ENCODE peak calls at places on chromosomes 3 and 15, in six cellular contexts. Z, I, B, C, V and X are unnamed samples.

GRCh38 chr3:66744986-66745385 is 244.2 kb upstream of the LRIG1 start:
- DNase-seq in Z (no peak), B (no peak), I (no peak), C (no peak), V (no peak), X (no peak)

GRCh38 chr3:69231929-69232437 is 109.6 kb upstream of the LMOD3 start:
- DNase-seq in B (no peak), I (peak), V (no peak), C (no peak), Z (no peak), X (no peak)

GRCh38 chr3:129612350-129613204 is 6.1 kb upstream of the PLXND1 start:
- DNase-seq in B (no peak), I (no peak), Z (no peak), V (no peak), C (no peak), X (no peak)

GRCh38 chr3:50385741-50386140 is 26.4 kb upstream of the TMEM115 start:
- DNase-seq in V (no peak), Z (no peak), C (no peak), B (no peak), I (no peak), X (no peak)

GRCh38 chr3:188936597-188937107 is 235.1 kb upstream of the TPRG1 start:
- DNase-seq in I (no peak), V (no peak), Z (no peak), B (no peak), C (no peak), X (no peak)

GRCh38 chr3:142618917-142619401 is 22.8 kb downstream of the PLS1 start:
- DNase-seq in Z (no peak), V (no peak), B (no peak), C (no peak), I (peak), X (no peak)

GRCh38 chr3:174023445-174023844 is 625.9 kb downstream of the NLGN1 start:
- DNase-seq in B (no peak), I (no peak), V (no peak), C (no peak), Z (no peak), X (no peak)

GRCh38 chr15:82046668-82047492 is 1.1 kb upstream of the MEX3B start:
- DNase-seq in I (peak), B (peak), C (peak), V (peak), Z (peak), X (peak)

GRCh38 chr3:14853280-14853956 is 34.7 kb downstream of the FGD5 start:
- DNase-seq in B (peak), V (no peak), C (no peak), Z (no peak), I (no peak), X (no peak)

GRCh38 chr15:101168463-101168824 is 83.4 kb downstream of the CHSY1 start:
- DNase-seq in V (no peak), C (peak), Z (no peak), I (no peak), B (peak), X (peak)

GRCh38 chr3:58041826-58042324 is 33.7 kb downstream of the FLNB start:
- DNase-seq in I (no peak), C (no peak), Z (no peak), B (no peak), V (no peak), X (no peak)

GRCh38 chr3:102225407-102226132 is 209.2 kb upstream of the ZPLD1 start:
- DNase-seq in I (no peak), B (no peak), V (no peak), C (no peak), Z (no peak), X (no peak)

GRCh38 chr15:39472661-39473657 is 107.9 kb upstream of the THBS1 start:
- DNase-seq in Z (peak), I (peak), B (peak), C (peak), V (peak), X (peak)

GRCh38 chr3:189896533-189896932 is 224.2 kb downstream of the P3H2 start:
- DNase-seq in I (no peak), Z (no peak), V (no peak), B (no peak), C (no peak), X (no peak)

GRCh38 chr3:57230006-57230405 is 2.5 kb downstream of the APPL1 start:
- DNase-seq in Z (no peak), I (no peak), V (no peak), C (no peak), B (no peak), X (no peak)

GRCh38 chr3:149085828-149086231 is 503 bp downstream of the HLTF start:
- DNase-seq in V (no peak), Z (no peak), I (no peak), B (peak), C (no peak), X (peak)

GRCh38 chr15:58477228-58477627 is 45.4 kb downstream of the LIPC start:
- DNase-seq in C (no peak), V (no peak), Z (no peak), B (no peak), I (no peak), X (no peak)

GRCh38 chr3:153422314-153422713 is 260.3 kb downstream of the RAP2B start:
- DNase-seq in C (no peak), Z (no peak), V (no peak), B (no peak), I (no peak), X (no peak)

GRCh38 chr3:184583345-184584000 is 21.9 kb downstream of the EPHB3 start:
- DNase-seq in Z (peak), I (no peak), C (no peak), V (no peak), B (no peak), X (no peak)

GRCh38 chr3:47473391-47473790 is 2.4 kb downstream of the SCAP start:
- DNase-seq in Z (no peak), C (no peak), V (peak), I (no peak), B (no peak), X (no peak)

GRCh38 chr3:83765971-83766370 is 1192.8 kb upstream of the CADM2 start:
- DNase-seq in Z (no peak), I (no peak), B (no peak), V (no peak), C (no peak), X (no peak)

GRCh38 chr3:9322780-9323179 is 40.1 kb upstream of the THUMPD3 start:
- DNase-seq in C (no peak), Z (no peak), I (no peak), B (no peak), V (no peak), X (no peak)

GRCh38 chr3:126917232-126917804 is 65.6 kb upstream of the PLXNA1 start:
- DNase-seq in V (no peak), B (peak), I (no peak), Z (no peak), C (no peak), X (no peak)

GRCh38 chr15:31058236-31058962 is 43.1 kb downstream of the TRPM1 start:
- DNase-seq in B (no peak), V (no peak), Z (no peak), C (no peak), I (no peak), X (no peak)

GRCh38 chr15:90191795-90192494 is 9.2 kb upstream of the SEMA4B start:
- DNase-seq in C (peak), Z (peak), V (peak), I (peak), B (peak), X (peak)

GRCh38 chr15:78937132-78937739 is 7.6 kb downstream of the CTSH start:
- DNase-seq in V (no peak), B (no peak), Z (peak), I (no peak), C (no peak), X (peak)

GRCh38 chr3:147832611-147833010 is 423.4 kb downstream of the ZIC1 start:
- DNase-seq in I (no peak), C (no peak), Z (no peak), V (no peak), B (no peak), X (no peak)

GRCh38 chr3:15478300-15478979 is 43.1 kb downstream of the COLQ start:
- DNase-seq in C (peak), Z (no peak), B (no peak), I (no peak), V (no peak), X (no peak)

GRCh38 chr3:152497457-152497856 is 228.7 kb downstream of the MBNL1 start:
- DNase-seq in Z (no peak), I (no peak), V (no peak), B (no peak), C (no peak), X (no peak)

DNA sequence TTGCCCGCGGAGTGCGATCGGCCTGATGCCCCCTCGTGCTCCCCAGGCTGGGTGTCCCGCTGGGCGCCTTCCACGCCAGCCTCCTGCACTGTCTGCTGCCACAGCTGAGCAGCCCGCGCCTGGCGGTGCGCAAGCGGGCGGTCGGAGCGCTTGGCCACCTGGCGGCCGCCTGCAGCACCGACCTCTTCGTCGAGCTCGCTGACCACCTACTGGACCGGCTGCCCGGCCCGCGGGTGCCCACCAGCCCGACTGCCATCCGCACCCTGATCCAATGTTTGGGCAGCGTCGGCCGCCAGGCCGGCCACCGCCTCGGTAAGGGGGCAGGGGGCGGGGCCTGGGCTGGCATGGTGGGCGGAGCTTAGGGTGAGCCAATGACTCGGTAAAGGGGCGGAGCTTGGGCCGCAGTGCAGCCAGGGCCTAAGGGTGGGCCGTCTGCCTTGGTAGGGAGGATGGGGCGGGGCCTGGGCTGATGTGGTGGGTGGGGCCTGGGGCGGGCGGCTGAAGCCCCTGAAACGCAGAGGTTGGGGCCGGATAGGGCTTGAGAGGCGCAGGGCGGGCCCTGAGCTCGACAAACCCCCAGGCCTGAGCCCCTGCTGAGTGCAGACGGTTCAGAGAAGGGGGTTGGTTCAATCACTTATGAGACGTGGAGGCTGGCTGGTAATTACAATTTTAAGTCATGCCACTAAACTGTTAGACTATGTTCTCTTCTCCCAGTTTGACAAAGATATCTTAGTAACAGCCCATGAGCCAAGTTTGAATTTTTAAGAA is 13.7 kb downstream of the CAND2 start:
- DNase-seq in V (peak), C (peak), I (peak), Z (peak), B (peak), X (peak)
- TF ChIP-seq POLR2A in V (peak), C (peak), I (peak), Z (peak), B (no peak), X (peak)

GRCh38 chr3:10416730-10417300 is 88.6 kb downstream of the ATP2B2 start:
- DNase-seq in B (no peak), C (no peak), Z (no peak), V (no peak), I (no peak), X (peak)

GRCh38 chr3:10419637-10420232 is 85.7 kb downstream of the ATP2B2 start:
- DNase-seq in V (no peak), B (no peak), I (no peak), Z (no peak), C (no peak), X (peak)

GRCh38 chr3:10420745-10421475 is 84.5 kb downstream of the ATP2B2 start:
- DNase-seq in B (no peak), Z (no peak), I (no peak), C (no peak), V (no peak), X (peak)

GRCh38 chr3:10421996-10422395 is 83.4 kb downstream of the ATP2B2 start:
- DNase-seq in V (no peak), B (no peak), Z (no peak), I (no peak), C (no peak), X (no peak)

DNA sequence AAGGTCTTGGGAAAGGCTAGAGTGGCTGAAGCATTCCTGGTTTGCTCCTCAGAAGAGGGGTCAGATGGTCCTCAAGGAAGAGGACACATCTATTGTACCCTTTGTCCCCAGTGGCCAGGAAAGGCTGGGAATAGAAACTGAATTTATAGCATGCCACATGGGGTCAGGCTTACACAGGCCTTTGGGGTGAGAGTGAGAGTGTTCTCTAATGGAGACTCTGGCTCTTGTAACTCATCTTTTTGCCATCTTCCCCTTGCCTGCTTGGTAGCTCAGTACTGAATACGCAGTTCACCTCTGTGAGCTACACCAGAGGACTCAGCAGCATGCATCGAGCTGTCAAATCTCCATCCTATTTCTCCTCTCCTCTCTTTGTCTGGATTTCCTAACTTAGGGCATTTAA is 87.5 kb downstream of the ATP2B2 start:
- DNase-seq in C (no peak), B (no peak), V (no peak), I (no peak), Z (no peak), X (no peak)
- TF ChIP-seq CTCF in C (peak), B (no peak), V (no peak), I (no peak), Z (no peak), X (no peak)

GRCh38 chr3:51390186-51390585 is 899 bp upstream of the RBM15B start:
- DNase-seq in I (no peak), B (no peak), V (no peak), C (no peak), Z (no peak), X (no peak)

GRCh38 chr3:51392301-51393095 is 1.4 kb downstream of the RBM15B start:
- DNase-seq in Z (peak), C (no peak), B (no peak), V (no peak), I (no peak), X (peak)

GRCh38 chr3:51391566-51392300 is 648 bp downstream of the RBM15B start:
- DNase-seq in Z (peak), B (no peak), V (no peak), I (peak), C (peak), X (peak)

GRCh38 chr3:51390600-51391074 is 448 bp upstream of the RBM15B start:
- DNase-seq in B (no peak), I (no peak), Z (no peak), V (no peak), C (no peak), X (no peak)

GRCh38 chr3:51391075-51391565 is at the start of gene RBM15B:
- DNase-seq in I (peak), B (peak), C (peak), Z (peak), V (peak), X (peak)
- TF ChIP-seq POLR2A in I (peak), B (no peak), C (peak), Z (peak), V (no peak), X (peak)

GRCh38 chr15:66505818-66506217 is 692 bp downstream of the ZWILCH start:
- DNase-seq in Z (no peak), C (no peak), I (no peak), V (no peak), B (no peak), X (no peak)

GRCh38 chr15:66505430-66505811 is 295 bp downstream of the ZWILCH start:
- DNase-seq in C (no peak), B (no peak), V (no peak), Z (no peak), I (no peak), X (no peak)

GRCh38 chr15:66502491-66502890 is 2.2 kb downstream of the RPL4 start:
- DNase-seq in V (no peak), I (no peak), B (no peak), C (no peak), Z (no peak), X (no peak)

GRCh38 chr15:66503780-66504562 is 684 bp downstream of the RPL4 start:
- DNase-seq in I (no peak), V (no peak), Z (no peak), C (no peak), B (no peak), X (no peak)

GRCh38 chr15:66504563-66505429 is at the start of the genes RPL4 and ZWILCH:
- DNase-seq in I (peak), V (peak), C (peak), Z (peak), B (peak), X (peak)
- TF ChIP-seq CTCF in I (no peak), V (peak), C (peak), Z (no peak), B (no peak), X (peak)

DNA sequence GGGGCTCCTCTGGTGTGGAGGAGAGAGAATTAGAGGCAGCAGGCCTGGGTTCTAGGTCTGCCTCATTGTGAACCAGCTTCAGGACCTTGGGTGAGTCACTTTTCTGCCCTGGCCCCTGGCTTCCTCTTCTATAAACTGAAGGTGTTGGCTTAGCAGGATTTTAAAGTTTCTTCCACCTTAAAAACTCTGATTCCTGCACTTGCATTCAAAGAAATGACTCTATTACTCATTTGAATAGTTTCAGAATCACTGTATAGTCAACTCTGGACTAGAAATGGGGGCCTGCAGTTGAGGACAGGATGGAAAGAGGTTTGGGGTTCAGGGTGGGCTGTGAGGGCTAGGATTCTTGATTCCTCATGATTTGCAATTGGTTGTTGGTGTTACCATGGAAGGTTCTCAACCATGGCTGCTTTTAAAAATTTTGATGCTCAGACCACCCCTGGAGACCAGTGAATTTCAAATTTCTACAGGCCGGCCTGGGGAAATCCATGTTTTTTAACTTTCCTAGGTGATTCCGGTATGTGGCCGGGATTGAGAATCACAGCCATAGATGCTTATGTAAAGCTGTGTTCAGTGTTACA is 19.9 kb downstream of the SMAD3 start:
- DNase-seq in Z (no peak), V (no peak), C (no peak), B (no peak), I (no peak), X (no peak)
- TF ChIP-seq POLR2A in Z (no peak), V (no peak), C (no peak), B (no peak), I (no peak), X (no peak)

DNA sequence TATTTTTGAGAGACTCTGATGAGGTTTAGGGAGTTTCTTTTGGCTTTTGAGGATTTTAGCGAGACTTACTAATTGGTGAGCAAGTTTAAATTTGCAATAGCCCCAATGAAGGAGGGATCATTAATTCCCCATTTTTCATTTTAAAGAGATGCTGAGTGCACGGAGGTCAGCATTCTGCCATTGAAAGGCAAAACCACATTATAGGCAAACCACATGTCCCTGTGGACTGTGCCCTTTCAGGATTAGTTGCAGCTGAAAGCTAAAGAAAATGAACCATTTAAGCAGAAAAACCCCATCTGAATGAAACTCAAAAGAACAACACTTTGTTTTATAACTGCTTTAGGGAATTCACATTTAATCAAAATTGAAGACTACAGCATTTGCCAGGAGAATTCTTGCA is 246.5 kb downstream of the PDZRN3 start:
- DNase-seq in Z (no peak), V (no peak), B (no peak), I (no peak), C (no peak), X (no peak)
- TF ChIP-seq CTCF in Z (no peak), V (no peak), B (no peak), I (no peak), C (no peak), X (no peak)